ENCODE peak calls at places on chromosomes 16 and 17, in five cellular contexts. T is A549, Z is upper lobe of left lung, M is K562, W is GM12878. P is an unnamed sample.

GRCh38 chr16:1989826-1990335 is at the start of gene SYNGR3:
- ATAC-seq in T (no peak), Z (no peak), M (peak), W (peak), P (no peak)

GRCh38 chr16:57646388-57647039 is 18.1 kb downstream of the ADGRG1 start:
- ATAC-seq in T (peak), Z (no peak), M (no peak), W (no peak), P (no peak)

GRCh38 chr16:15961060-15961511 is 11.7 kb downstream of the ABCC1 start:
- ATAC-seq in T (no peak), Z (no peak), M (no peak), W (peak), P (no peak)

GRCh38 chr16:26374279-26374925 is 682.6 kb downstream of the HS3ST4 start:
- ATAC-seq in T (no peak), Z (peak), M (no peak), W (no peak), P (no peak)

GRCh38 chr17:49045376-49045775 is 48.2 kb downstream of the IGF2BP1 start:
- ATAC-seq in T (peak), Z (no peak), M (no peak), W (no peak), P (no peak)

GRCh38 chr16:22369221-22369811 is 5.1 kb downstream of the CDR2 start:
- ATAC-seq in T (no peak), Z (no peak), M (no peak), W (peak), P (no peak)

GRCh38 chr16:30991052-30991451 is 6.0 kb downstream of the HSD3B7 start:
- ATAC-seq in T (no peak), Z (no peak), M (no peak), W (no peak), P (no peak)

GRCh38 chr17:5821057-5821456 is 236.7 kb upstream of the NLRP1 start:
- ATAC-seq in T (peak), Z (no peak), M (no peak), W (no peak), P (no peak)

GRCh38 chr16:51155199-51155607 is 4.1 kb upstream of the SALL1 start:
- ATAC-seq in T (no peak), Z (no peak), M (no peak), W (no peak), P (no peak)

GRCh38 chr16:58020628-58021521 is 4.7 kb upstream of the MMP15 start:
- ATAC-seq in T (peak), Z (no peak), M (peak), W (peak), P (no peak)

GRCh38 chr17:35821308-35821707 is 12.0 kb downstream of the TAF15 start:
- ATAC-seq in T (no peak), Z (no peak), M (no peak), W (no peak), P (peak)

GRCh38 chr17:73562896-73563295 is 81.3 kb downstream of the SDK2 start:
- ATAC-seq in T (no peak), Z (no peak), M (no peak), W (no peak), P (no peak)

GRCh38 chr17:50475362-50475761 is 3.3 kb upstream of the RSAD1 start:
- ATAC-seq in T (no peak), Z (no peak), M (no peak), W (no peak), P (no peak)
- TF ChIP-seq EP300 in T (no peak), Z (no peak), M (no peak), W (no peak), P (no peak)

DNA sequence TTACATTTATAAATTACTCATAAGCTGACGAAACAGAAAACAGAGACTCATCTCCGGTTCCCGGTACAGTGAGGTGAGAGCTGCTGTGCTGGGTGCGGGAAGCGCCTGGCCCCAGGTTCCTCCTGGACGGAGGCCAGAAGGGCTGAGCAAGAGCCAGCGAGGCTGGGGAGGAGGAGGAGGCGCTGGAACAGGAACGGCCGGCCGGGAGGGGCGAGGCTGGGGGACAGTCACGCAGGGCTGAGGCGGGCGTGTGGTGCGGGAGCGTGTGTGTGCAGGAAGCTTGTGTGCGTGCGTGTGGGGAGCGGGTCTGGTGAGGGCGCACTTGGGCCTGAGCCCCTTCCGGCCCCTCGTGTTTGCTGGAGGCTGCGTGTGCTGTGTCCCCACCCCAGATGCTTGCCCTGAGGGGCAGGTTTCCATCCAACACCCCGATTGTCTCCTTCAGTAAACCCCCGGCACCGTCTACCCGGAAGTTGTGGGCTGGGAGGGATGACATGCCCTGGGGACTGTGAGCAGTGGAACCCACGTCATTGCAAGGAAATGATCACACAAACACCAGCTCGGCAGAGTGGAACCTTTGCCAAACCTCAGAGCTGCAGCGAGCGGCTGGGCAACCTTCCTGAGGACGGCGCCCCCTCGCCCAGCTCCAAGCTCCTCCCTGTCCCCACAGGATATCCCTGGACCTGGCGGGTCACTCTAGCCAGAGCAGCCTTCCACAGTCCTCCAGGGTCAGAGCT is 19.4 kb downstream of the CD7 start:
- ATAC-seq in T (peak), Z (peak), M (peak), W (peak), P (peak)
- TF ChIP-seq POLR2A in T (peak), Z (peak), M (peak), W (peak), P (peak)

DNA sequence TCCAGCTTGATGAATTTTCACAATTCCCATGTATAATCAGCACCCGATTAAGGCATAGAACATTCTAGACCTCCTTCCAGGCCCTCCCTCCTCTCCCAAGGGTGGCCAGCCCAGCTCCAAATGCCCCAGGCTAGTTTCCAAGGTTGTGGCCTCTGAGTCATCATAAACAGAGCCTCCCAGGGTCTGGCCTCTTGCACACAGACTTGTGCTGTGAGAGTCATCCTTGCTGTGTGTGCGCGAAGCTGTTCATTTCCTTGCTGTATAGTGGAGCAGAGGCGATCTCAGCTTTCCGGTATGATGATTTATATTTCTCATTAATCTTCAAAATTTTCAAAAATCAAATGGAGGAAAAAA is 20.5 kb upstream of the JPH3 start:
- ATAC-seq in T (peak), Z (peak), M (peak), W (no peak), P (peak)
- H3K27ac ChIP-seq in T (peak), Z (peak), M (no peak), W (no peak), P (peak)

DNA sequence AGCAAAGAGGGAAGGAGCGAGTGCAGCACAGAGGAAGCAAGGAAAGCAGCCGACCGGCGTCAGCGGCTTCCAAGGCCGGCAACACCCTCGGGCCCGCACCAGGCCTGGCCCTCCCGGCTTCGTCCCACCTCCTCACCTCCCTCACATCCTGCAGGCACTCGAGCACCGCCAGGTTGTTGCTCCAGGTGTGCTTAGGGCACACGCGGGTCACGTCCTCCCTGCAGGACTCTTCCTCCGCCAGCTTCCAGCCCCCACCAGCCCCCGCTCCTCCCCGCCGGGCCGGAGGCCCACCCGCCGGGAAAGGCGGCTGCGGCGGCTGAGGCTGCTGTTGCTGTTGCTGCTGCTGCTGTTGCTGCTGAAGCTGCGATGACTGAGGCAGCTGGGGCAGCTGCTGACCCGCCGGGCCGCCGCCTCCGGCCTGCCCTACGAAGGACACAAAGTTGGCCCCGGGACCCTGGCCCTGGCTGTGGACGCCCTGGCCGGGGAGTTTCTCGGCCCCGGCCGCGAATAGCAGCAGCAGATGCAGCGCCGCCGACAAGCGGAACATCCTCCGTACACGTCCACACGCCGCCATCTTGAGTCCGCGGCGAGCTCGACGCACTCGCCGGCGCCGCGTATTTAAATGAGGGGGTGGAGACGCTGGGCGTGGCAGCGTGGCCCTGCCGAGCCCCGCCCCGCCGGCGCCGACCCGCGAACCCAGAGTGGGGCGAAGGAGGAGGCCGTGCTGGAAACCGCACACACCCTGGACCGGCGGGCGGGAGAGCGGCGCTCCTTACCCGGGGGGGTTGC is at the start of gene GLG1:
- ATAC-seq in T (peak), Z (peak), M (peak), W (peak), P (peak)
- TF ChIP-seq EP300 in T (no peak), Z (no peak), M (peak), W (no peak), P (no peak)

DNA sequence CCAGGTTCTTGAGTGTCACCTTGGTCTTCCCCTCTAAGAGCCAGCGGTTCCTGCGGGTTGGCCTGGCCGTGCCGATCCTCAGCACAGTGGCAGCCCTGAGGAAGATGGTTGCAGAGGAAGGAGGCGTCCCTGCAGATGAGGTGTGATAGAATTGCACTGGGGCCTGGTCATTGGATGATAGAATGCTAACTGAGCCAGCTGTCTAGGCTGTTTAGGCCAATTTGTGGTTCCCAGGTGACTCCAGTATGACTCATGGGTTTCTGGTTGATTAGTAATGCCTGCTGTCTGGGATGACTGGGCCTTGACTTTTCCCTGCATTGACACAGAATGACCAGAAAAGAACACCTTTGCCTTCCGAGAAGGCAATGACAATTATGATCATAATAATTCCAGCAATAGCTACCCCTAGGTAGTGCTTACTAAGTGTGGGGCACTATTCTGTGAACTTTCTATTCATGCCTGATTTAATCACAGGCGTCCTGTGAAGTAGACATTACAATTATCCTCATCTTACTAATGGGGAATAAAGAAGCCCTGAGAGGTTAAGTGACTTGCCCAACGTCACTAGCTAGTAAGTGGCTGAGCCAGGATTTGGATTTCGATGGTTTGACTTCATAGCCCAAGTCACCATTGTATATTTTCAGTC is 31.5 kb downstream of the USP43 start:
- ATAC-seq in T (peak), Z (peak), M (no peak), W (peak), P (no peak)
- TF ChIP-seq POLR2A in T (no peak), Z (no peak), M (no peak), W (no peak), P (no peak)

GRCh38 chr16:85601730-85602401 is 11.3 kb upstream of the GSE1 start:
- ATAC-seq in T (no peak), Z (no peak), M (peak), W (no peak), P (no peak)
- H3K27ac ChIP-seq in T (peak), Z (no peak), M (peak), W (no peak), P (peak)